ENCODE peak calls at places on chromosomes 11 and 22, in five cellular contexts. One of them, this sample, is unnamed.

GRCh38 chr22:26124991-26125725 is 44.1 kb upstream of the SEZ6L start:
- DNase-seq in NCI-H2171 treated with DMSO at 0.1 percent for 48 hours: no peak
- DNase-seq in activated gamma-delta T cell treated with anti-CD3 and anti-CD28 coated beads, Interleukin-2, amount 50 U/mL, for 16 hours: no peak
- DNase-seq in stimulated activated CD8-positive, alpha-beta memory T cell treated with anti-CD3 and anti-CD28 coated beads, Interleukin-15, amount 100 ng/mL, for 1 hour: no peak
- DNase-seq in MCF 10A: no peak
- DNase-seq in this sample: peak

GRCh38 chr11:7974668-7975067 is 9.4 kb upstream of the NLRP10 start:
- DNase-seq in stimulated activated CD8-positive, alpha-beta memory T cell treated with anti-CD3 and anti-CD28 coated beads, Interleukin-15, amount 100 ng/mL, for 1 hour: no peak
- DNase-seq in activated gamma-delta T cell treated with anti-CD3 and anti-CD28 coated beads, Interleukin-2, amount 50 U/mL, for 16 hours: no peak
- DNase-seq in MCF 10A: no peak
- DNase-seq in NCI-H2171 treated with DMSO at 0.1 percent for 48 hours: no peak
- DNase-seq in this sample: no peak

GRCh38 chr22:49209452-49210195 is 618.0 kb downstream of the BRD1 start:
- DNase-seq in activated gamma-delta T cell treated with anti-CD3 and anti-CD28 coated beads, Interleukin-2, amount 50 U/mL, for 16 hours: no peak
- DNase-seq in stimulated activated CD8-positive, alpha-beta memory T cell treated with anti-CD3 and anti-CD28 coated beads, Interleukin-15, amount 100 ng/mL, for 1 hour: no peak
- DNase-seq in MCF 10A: no peak
- DNase-seq in NCI-H2171 treated with DMSO at 0.1 percent for 48 hours: peak
- DNase-seq in this sample: peak

GRCh38 chr11:88431675-88432341 is 94.3 kb upstream of the CTSC start:
- DNase-seq in stimulated activated CD8-positive, alpha-beta memory T cell treated with anti-CD3 and anti-CD28 coated beads, Interleukin-15, amount 100 ng/mL, for 1 hour: no peak
- DNase-seq in NCI-H2171 treated with DMSO at 0.1 percent for 48 hours: no peak
- DNase-seq in MCF 10A: peak
- DNase-seq in activated gamma-delta T cell treated with anti-CD3 and anti-CD28 coated beads, Interleukin-2, amount 50 U/mL, for 16 hours: no peak
- DNase-seq in this sample: peak

GRCh38 chr11:65743928-65744698 is 23.5 kb upstream of the RNASEH2C start:
- DNase-seq in activated gamma-delta T cell treated with anti-CD3 and anti-CD28 coated beads, Interleukin-2, amount 50 U/mL, for 16 hours: no peak
- DNase-seq in stimulated activated CD8-positive, alpha-beta memory T cell treated with anti-CD3 and anti-CD28 coated beads, Interleukin-15, amount 100 ng/mL, for 1 hour: no peak
- DNase-seq in NCI-H2171 treated with DMSO at 0.1 percent for 48 hours: no peak
- DNase-seq in MCF 10A: peak
- DNase-seq in this sample: peak

GRCh38 chr11:83818349-83818748 is 532.2 kb upstream of the CCDC90B start:
- DNase-seq in NCI-H2171 treated with DMSO at 0.1 percent for 48 hours: no peak
- DNase-seq in MCF 10A: peak
- DNase-seq in activated gamma-delta T cell treated with anti-CD3 and anti-CD28 coated beads, Interleukin-2, amount 50 U/mL, for 16 hours: no peak
- DNase-seq in stimulated activated CD8-positive, alpha-beta memory T cell treated with anti-CD3 and anti-CD28 coated beads, Interleukin-15, amount 100 ng/mL, for 1 hour: no peak
- DNase-seq in this sample: no peak

GRCh38 chr11:78390809-78391208 is 26.8 kb downstream of the GAB2 start:
- DNase-seq in stimulated activated CD8-positive, alpha-beta memory T cell treated with anti-CD3 and anti-CD28 coated beads, Interleukin-15, amount 100 ng/mL, for 1 hour: no peak
- DNase-seq in activated gamma-delta T cell treated with anti-CD3 and anti-CD28 coated beads, Interleukin-2, amount 50 U/mL, for 16 hours: no peak
- DNase-seq in MCF 10A: no peak
- DNase-seq in NCI-H2171 treated with DMSO at 0.1 percent for 48 hours: no peak
- DNase-seq in this sample: no peak

GRCh38 chr11:74015919-74016684 is 7.2 kb upstream of the UCP3 start:
- DNase-seq in stimulated activated CD8-positive, alpha-beta memory T cell treated with anti-CD3 and anti-CD28 coated beads, Interleukin-15, amount 100 ng/mL, for 1 hour: no peak
- DNase-seq in NCI-H2171 treated with DMSO at 0.1 percent for 48 hours: no peak
- DNase-seq in MCF 10A: no peak
- DNase-seq in activated gamma-delta T cell treated with anti-CD3 and anti-CD28 coated beads, Interleukin-2, amount 50 U/mL, for 16 hours: no peak
- DNase-seq in this sample: no peak

GRCh38 chr11:62444271-62444833 is 25.5 kb downstream of the SCGB1A1 start:
- DNase-seq in NCI-H2171 treated with DMSO at 0.1 percent for 48 hours: peak
- DNase-seq in activated gamma-delta T cell treated with anti-CD3 and anti-CD28 coated beads, Interleukin-2, amount 50 U/mL, for 16 hours: no peak
- DNase-seq in stimulated activated CD8-positive, alpha-beta memory T cell treated with anti-CD3 and anti-CD28 coated beads, Interleukin-15, amount 100 ng/mL, for 1 hour: no peak
- DNase-seq in MCF 10A: no peak
- DNase-seq in this sample: peak

GRCh38 chr11:8206251-8207079 is 37.6 kb upstream of the RIC3 start:
- DNase-seq in activated gamma-delta T cell treated with anti-CD3 and anti-CD28 coated beads, Interleukin-2, amount 50 U/mL, for 16 hours: no peak
- DNase-seq in stimulated activated CD8-positive, alpha-beta memory T cell treated with anti-CD3 and anti-CD28 coated beads, Interleukin-15, amount 100 ng/mL, for 1 hour: no peak
- DNase-seq in MCF 10A: no peak
- DNase-seq in NCI-H2171 treated with DMSO at 0.1 percent for 48 hours: peak
- DNase-seq in this sample: peak

GRCh38 chr11:2097356-2097997 is 41.7 kb downstream of the IGF2 start:
- DNase-seq in stimulated activated CD8-positive, alpha-beta memory T cell treated with anti-CD3 and anti-CD28 coated beads, Interleukin-15, amount 100 ng/mL, for 1 hour: no peak
- DNase-seq in NCI-H2171 treated with DMSO at 0.1 percent for 48 hours: no peak
- DNase-seq in activated gamma-delta T cell treated with anti-CD3 and anti-CD28 coated beads, Interleukin-2, amount 50 U/mL, for 16 hours: no peak
- DNase-seq in MCF 10A: peak
- DNase-seq in this sample: no peak

GRCh38 chr11:128890216-128890542 is 977 bp upstream of the KCNJ5 start:
- DNase-seq in stimulated activated CD8-positive, alpha-beta memory T cell treated with anti-CD3 and anti-CD28 coated beads, Interleukin-15, amount 100 ng/mL, for 1 hour: no peak
- DNase-seq in MCF 10A: no peak
- DNase-seq in NCI-H2171 treated with DMSO at 0.1 percent for 48 hours: no peak
- DNase-seq in activated gamma-delta T cell treated with anti-CD3 and anti-CD28 coated beads, Interleukin-2, amount 50 U/mL, for 16 hours: no peak
- DNase-seq in this sample: no peak

GRCh38 chr11:10373340-10373739 is 68.5 kb downstream of the ADM start:
- DNase-seq in activated gamma-delta T cell treated with anti-CD3 and anti-CD28 coated beads, Interleukin-2, amount 50 U/mL, for 16 hours: no peak
- DNase-seq in NCI-H2171 treated with DMSO at 0.1 percent for 48 hours: peak
- DNase-seq in MCF 10A: no peak
- DNase-seq in stimulated activated CD8-positive, alpha-beta memory T cell treated with anti-CD3 and anti-CD28 coated beads, Interleukin-15, amount 100 ng/mL, for 1 hour: no peak
- DNase-seq in this sample: peak

GRCh38 chr22:49408102-49408836 is 419.4 kb downstream of the BRD1 start:
- DNase-seq in MCF 10A: no peak
- DNase-seq in stimulated activated CD8-positive, alpha-beta memory T cell treated with anti-CD3 and anti-CD28 coated beads, Interleukin-15, amount 100 ng/mL, for 1 hour: no peak
- DNase-seq in activated gamma-delta T cell treated with anti-CD3 and anti-CD28 coated beads, Interleukin-2, amount 50 U/mL, for 16 hours: no peak
- DNase-seq in NCI-H2171 treated with DMSO at 0.1 percent for 48 hours: no peak
- DNase-seq in this sample: no peak

GRCh38 chr11:61754534-61755482 is 2.4 kb downstream of the MYRF start:
- DNase-seq in stimulated activated CD8-positive, alpha-beta memory T cell treated with anti-CD3 and anti-CD28 coated beads, Interleukin-15, amount 100 ng/mL, for 1 hour: no peak
- DNase-seq in MCF 10A: no peak
- DNase-seq in NCI-H2171 treated with DMSO at 0.1 percent for 48 hours: no peak
- DNase-seq in activated gamma-delta T cell treated with anti-CD3 and anti-CD28 coated beads, Interleukin-2, amount 50 U/mL, for 16 hours: no peak
- DNase-seq in this sample: no peak

This sample was measured in SK-N-DZ.